ENCODE peak calls at places on chromosomes 5 and 9, in ten cellular contexts. W is M059J, Q is heart left ventricle, C is cardiac muscle cell, I is HCEC 1CT, D is HuH-7.5, F is NCI-H82, G is iPS DF 6.9, L is B cell, M is amygdala. R is an unnamed sample.
A peak's percentile ranks its signal among the peaks of the same experiment; 100 is the strongest.

GRCh38 chr5:149865746-149866145 is 78.8 kb downstream of the PDE6A start:
- DNase-seq in W (no peak), Q (no peak), C (no peak), I (peak; percentile 25), D (no peak), F (no peak), G (no peak), L (no peak), M (no peak), R (no peak)

GRCh38 chr9:85942913-85943729 is 2.2 kb downstream of the NAA35 start:
- DNase-seq in W (no peak), Q (no peak), C (no peak), I (no peak), D (no peak), F (no peak), G (no peak), L (no peak), M (no peak), R (no peak)

GRCh38 chr9:132411091-132411508 is 1.1 kb downstream of the CFAP77 start:
- DNase-seq in W (peak; percentile 53), Q (peak; percentile 38), C (peak; percentile 70), I (no peak), D (peak; percentile 81), F (peak; percentile 81), G (peak; percentile 60), L (peak; percentile 81), M (no peak), R (no peak)

GRCh38 chr5:140590861-140591260 is 26.2 kb downstream of the SLC35A4 start:
- DNase-seq in W (no peak), Q (no peak), C (no peak), I (no peak), D (no peak), F (no peak), G (no peak), L (no peak), M (no peak), R (no peak)

GRCh38 chr5:14348142-14348541 is 205.0 kb downstream of the TRIO start:
- DNase-seq in W (no peak), Q (no peak), C (no peak), I (no peak), D (no peak), F (no peak), G (no peak), L (no peak), M (no peak), R (no peak)

GRCh38 chr5:40033411-40033810 is 608.6 kb upstream of the DAB2 start:
- DNase-seq in W (no peak), Q (no peak), C (no peak), I (no peak), D (no peak), F (no peak), G (no peak), L (peak; percentile 53), M (no peak), R (no peak)

GRCh38 chr5:63563008-63563917 is 399.0 kb downstream of the HTR1A start:
- DNase-seq in W (peak; percentile 16), Q (no peak), C (no peak), I (no peak), D (no peak), F (no peak), G (no peak), L (no peak), M (no peak), R (no peak)

GRCh38 chr5:168337361-168337760 is 45.9 kb downstream of the WWC1 start:
- DNase-seq in W (no peak), Q (no peak), C (no peak), I (no peak), D (no peak), F (no peak), G (no peak), L (no peak), M (no peak), R (no peak)

GRCh38 chr5:77133061-77133758 is 46.1 kb upstream of the ZBED3 start:
- DNase-seq in W (peak; percentile 96), Q (peak; percentile 80), C (no peak), I (peak; percentile 94), D (no peak), F (no peak), G (no peak), L (no peak), M (peak; percentile 76), R (no peak)

GRCh38 chr5:116038817-116039216 is 6.5 kb downstream of the ARL14EPL start:
- DNase-seq in W (no peak), Q (no peak), C (no peak), I (no peak), D (no peak), F (no peak), G (no peak), L (peak; percentile 50), M (no peak), R (no peak)

GRCh38 chr9:83304686-83305085 is 233.5 kb downstream of the FRMD3 start:
- DNase-seq in W (peak; percentile 64), Q (peak; percentile 89), C (no peak), I (no peak), D (no peak), F (no peak), G (no peak), L (no peak), M (peak; percentile 61), R (no peak)

GRCh38 chr9:113572076-113572861 is 108.7 kb downstream of the RGS3 start:
- DNase-seq in W (no peak), Q (peak; percentile 50), C (no peak), I (no peak), D (no peak), F (no peak), G (no peak), L (no peak), M (no peak), R (no peak)

GRCh38 chr5:86074297-86074696 is 543.4 kb upstream of the COX7C start:
- DNase-seq in W (no peak), Q (no peak), C (no peak), I (no peak), D (no peak), F (no peak), G (no peak), L (no peak), M (no peak), R (no peak)

GRCh38 chr5:54905942-54906537 is 79.4 kb downstream of the ESM1 start:
- DNase-seq in W (peak; percentile 65), Q (peak; percentile 46), C (peak; percentile 78), I (peak; percentile 70), D (no peak), F (peak; percentile 60), G (no peak), L (no peak), M (peak; percentile 18), R (no peak)

GRCh38 chr9:126000256-126000655 is 253.1 kb downstream of the PBX3 start:
- DNase-seq in W (no peak), Q (peak; percentile 16), C (no peak), I (no peak), D (no peak), F (no peak), G (no peak), L (no peak), M (no peak), R (no peak)

GRCh38 chr9:15529566-15530324 is 19.0 kb upstream of the PSIP1 start:
- DNase-seq in W (peak; percentile 27), Q (no peak), C (no peak), I (no peak), D (no peak), F (no peak), G (no peak), L (no peak), M (no peak), R (no peak)

GRCh38 chr9:13445123-13445522 is 165.6 kb upstream of the MPDZ start:
- DNase-seq in W (no peak), Q (no peak), C (no peak), I (no peak), D (no peak), F (no peak), G (no peak), L (no peak), M (no peak), R (no peak)

GRCh38 chr5:74400067-74400466 is 240.5 kb downstream of the ENC1 start:
- DNase-seq in W (no peak), Q (no peak), C (no peak), I (no peak), D (no peak), F (no peak), G (no peak), L (no peak), M (no peak), R (no peak)